ENCODE peak calls at places on chromosome X, in nine cellular contexts. One of them, this sample, is unnamed.

GRCh38 chrX:3326721-3327120 is 19.7 kb downstream of the MXRA5 start:
- DNase-seq in WTC11: no peak
- DNase-seq in foreskin fibroblast: peak; percentile 66
- DNase-seq in stimulated activated CD4-positive, alpha-beta T cell treated with anti-CD3 and anti-CD28 coated beads, Interleukin-12 subunit alpha, Interleukin-12 subunit beta, amount 100 ng/mL, for 24 hours: no peak
- DNase-seq in cardiac muscle cell: no peak
- DNase-seq in stimulated activated naive CD4-positive, alpha-beta T cell: no peak
- DNase-seq in HL-60: no peak
- DNase-seq in ovary: no peak
- DNase-seq in lower leg skin: no peak
- DNase-seq in this sample: no peak

GRCh38 chrX:67545772-67546495 is 2.1 kb downstream of the AR start:
- DNase-seq in WTC11: peak; percentile 28
- DNase-seq in foreskin fibroblast: peak; percentile 49
- DNase-seq in stimulated activated CD4-positive, alpha-beta T cell treated with anti-CD3 and anti-CD28 coated beads, Interleukin-12 subunit alpha, Interleukin-12 subunit beta, amount 100 ng/mL, for 24 hours: no peak
- DNase-seq in cardiac muscle cell: no peak
- DNase-seq in stimulated activated naive CD4-positive, alpha-beta T cell: no peak
- DNase-seq in HL-60: no peak
- DNase-seq in ovary: peak; percentile 38
- DNase-seq in lower leg skin: no peak
- DNase-seq in this sample: no peak

GRCh38 chrX:129606918-129607317 is 47.8 kb downstream of the APLN start:
- DNase-seq in WTC11: peak; percentile 49
- DNase-seq in foreskin fibroblast: peak; percentile 67
- DNase-seq in stimulated activated CD4-positive, alpha-beta T cell treated with anti-CD3 and anti-CD28 coated beads, Interleukin-12 subunit alpha, Interleukin-12 subunit beta, amount 100 ng/mL, for 24 hours: peak; percentile 19
- DNase-seq in cardiac muscle cell: peak; percentile 60
- DNase-seq in stimulated activated naive CD4-positive, alpha-beta T cell: peak; percentile 44
- DNase-seq in HL-60: no peak
- DNase-seq in ovary: peak; percentile 75
- DNase-seq in lower leg skin: peak; percentile 47
- DNase-seq in this sample: no peak

GRCh38 chrX:119502727-119503483 is 34.7 kb downstream of the SLC25A5 start:
- DNase-seq in WTC11: no peak
- DNase-seq in foreskin fibroblast: peak; percentile 58
- DNase-seq in stimulated activated CD4-positive, alpha-beta T cell treated with anti-CD3 and anti-CD28 coated beads, Interleukin-12 subunit alpha, Interleukin-12 subunit beta, amount 100 ng/mL, for 24 hours: no peak
- DNase-seq in cardiac muscle cell: peak; percentile 33
- DNase-seq in stimulated activated naive CD4-positive, alpha-beta T cell: peak; percentile 35
- DNase-seq in HL-60: no peak
- DNase-seq in ovary: no peak
- DNase-seq in lower leg skin: peak; percentile 45
- DNase-seq in this sample: no peak

GRCh38 chrX:67893931-67894330 is 350.1 kb downstream of the AR start:
- DNase-seq in WTC11: no peak
- DNase-seq in foreskin fibroblast: no peak
- DNase-seq in stimulated activated CD4-positive, alpha-beta T cell treated with anti-CD3 and anti-CD28 coated beads, Interleukin-12 subunit alpha, Interleukin-12 subunit beta, amount 100 ng/mL, for 24 hours: no peak
- DNase-seq in cardiac muscle cell: no peak
- DNase-seq in stimulated activated naive CD4-positive, alpha-beta T cell: no peak
- DNase-seq in HL-60: no peak
- DNase-seq in ovary: no peak
- DNase-seq in lower leg skin: no peak
- DNase-seq in this sample: no peak

GRCh38 chrX:54093159-54093558 is 48.9 kb upstream of the PHF8 start:
- DNase-seq in WTC11: no peak
- DNase-seq in foreskin fibroblast: peak; percentile 1
- DNase-seq in stimulated activated CD4-positive, alpha-beta T cell treated with anti-CD3 and anti-CD28 coated beads, Interleukin-12 subunit alpha, Interleukin-12 subunit beta, amount 100 ng/mL, for 24 hours: no peak
- DNase-seq in cardiac muscle cell: no peak
- DNase-seq in stimulated activated naive CD4-positive, alpha-beta T cell: no peak
- DNase-seq in HL-60: no peak
- DNase-seq in ovary: no peak
- DNase-seq in lower leg skin: no peak
- DNase-seq in this sample: no peak

GRCh38 chrX:39642071-39642470 is 455.7 kb downstream of the BCOR start:
- DNase-seq in WTC11: no peak
- DNase-seq in foreskin fibroblast: no peak
- DNase-seq in stimulated activated CD4-positive, alpha-beta T cell treated with anti-CD3 and anti-CD28 coated beads, Interleukin-12 subunit alpha, Interleukin-12 subunit beta, amount 100 ng/mL, for 24 hours: no peak
- DNase-seq in cardiac muscle cell: peak; percentile 18
- DNase-seq in stimulated activated naive CD4-positive, alpha-beta T cell: no peak
- DNase-seq in HL-60: no peak
- DNase-seq in ovary: no peak
- DNase-seq in lower leg skin: no peak
- DNase-seq in this sample: no peak

GRCh38 chrX:13742397-13743176 is 8.0 kb downstream of the OFD1 start:
- DNase-seq in WTC11: no peak
- DNase-seq in foreskin fibroblast: no peak
- DNase-seq in stimulated activated CD4-positive, alpha-beta T cell treated with anti-CD3 and anti-CD28 coated beads, Interleukin-12 subunit alpha, Interleukin-12 subunit beta, amount 100 ng/mL, for 24 hours: peak; percentile 3
- DNase-seq in cardiac muscle cell: peak; percentile 18
- DNase-seq in stimulated activated naive CD4-positive, alpha-beta T cell: no peak
- DNase-seq in HL-60: no peak
- DNase-seq in ovary: no peak
- DNase-seq in lower leg skin: no peak
- DNase-seq in this sample: no peak

GRCh38 chrX:57286507-57287251 is at the start of gene FAAH2:
- DNase-seq in WTC11: peak; percentile 44
- DNase-seq in foreskin fibroblast: no peak
- DNase-seq in stimulated activated CD4-positive, alpha-beta T cell treated with anti-CD3 and anti-CD28 coated beads, Interleukin-12 subunit alpha, Interleukin-12 subunit beta, amount 100 ng/mL, for 24 hours: peak; percentile 25
- DNase-seq in cardiac muscle cell: no peak
- DNase-seq in stimulated activated naive CD4-positive, alpha-beta T cell: peak; percentile 56
- DNase-seq in HL-60: no peak
- DNase-seq in ovary: no peak
- DNase-seq in lower leg skin: peak; percentile 34
- DNase-seq in this sample: peak; percentile 55

GRCh38 chrX:6679988-6680387 is 145.1 kb upstream of the VCX3A start:
- DNase-seq in WTC11: no peak
- DNase-seq in foreskin fibroblast: no peak
- DNase-seq in stimulated activated CD4-positive, alpha-beta T cell treated with anti-CD3 and anti-CD28 coated beads, Interleukin-12 subunit alpha, Interleukin-12 subunit beta, amount 100 ng/mL, for 24 hours: no peak
- DNase-seq in cardiac muscle cell: no peak
- DNase-seq in stimulated activated naive CD4-positive, alpha-beta T cell: no peak
- DNase-seq in HL-60: no peak
- DNase-seq in ovary: no peak
- DNase-seq in lower leg skin: no peak
- DNase-seq in this sample: no peak

GRCh38 chrX:147912093-147912801 is 528 bp downstream of the FMR1 start:
- DNase-seq in WTC11: peak; percentile 25
- DNase-seq in foreskin fibroblast: peak; percentile 57
- DNase-seq in stimulated activated CD4-positive, alpha-beta T cell treated with anti-CD3 and anti-CD28 coated beads, Interleukin-12 subunit alpha, Interleukin-12 subunit beta, amount 100 ng/mL, for 24 hours: no peak
- DNase-seq in cardiac muscle cell: peak; percentile 42
- DNase-seq in stimulated activated naive CD4-positive, alpha-beta T cell: peak; percentile 28
- DNase-seq in HL-60: no peak
- DNase-seq in ovary: peak; percentile 30
- DNase-seq in lower leg skin: peak; percentile 19
- DNase-seq in this sample: peak; percentile 50

GRCh38 chrX:17802756-17803155 is 58.3 kb downstream of the RAI2 start:
- DNase-seq in WTC11: no peak
- DNase-seq in foreskin fibroblast: no peak
- DNase-seq in stimulated activated CD4-positive, alpha-beta T cell treated with anti-CD3 and anti-CD28 coated beads, Interleukin-12 subunit alpha, Interleukin-12 subunit beta, amount 100 ng/mL, for 24 hours: no peak
- DNase-seq in cardiac muscle cell: no peak
- DNase-seq in stimulated activated naive CD4-positive, alpha-beta T cell: no peak
- DNase-seq in HL-60: no peak
- DNase-seq in ovary: no peak
- DNase-seq in lower leg skin: no peak
- DNase-seq in this sample: no peak

GRCh38 chrX:109374276-109374960 is 107.5 kb downstream of the GUCY2F start:
- DNase-seq in WTC11: no peak
- DNase-seq in foreskin fibroblast: peak; percentile 44
- DNase-seq in stimulated activated CD4-positive, alpha-beta T cell treated with anti-CD3 and anti-CD28 coated beads, Interleukin-12 subunit alpha, Interleukin-12 subunit beta, amount 100 ng/mL, for 24 hours: no peak
- DNase-seq in cardiac muscle cell: no peak
- DNase-seq in stimulated activated naive CD4-positive, alpha-beta T cell: no peak
- DNase-seq in HL-60: no peak
- DNase-seq in ovary: no peak
- DNase-seq in lower leg skin: no peak
- DNase-seq in this sample: no peak